ENCODE peak calls at places on chromosome 6, in six cellular contexts. One of them, this sample, is unnamed.

GRCh38 chr6:36701401-36701991 is 3.9 kb downstream of the RAB44 start:
- DNase-seq in colonic mucosa: no peak
- DNase-seq in GM23338: peak; percentile 23
- DNase-seq in HCT116: no peak
- DNase-seq in upper lobe of right lung: peak; percentile 45
- DNase-seq in pancreas: no peak
- DNase-seq in this sample: no peak

GRCh38 chr6:115983998-115984397 is 76.7 kb downstream of the FRK start:
- DNase-seq in pancreas: no peak
- DNase-seq in GM23338: no peak
- DNase-seq in HCT116: no peak
- DNase-seq in upper lobe of right lung: no peak
- DNase-seq in colonic mucosa: no peak
- DNase-seq in this sample: no peak

GRCh38 chr6:35600659-35601125 is 88.0 kb upstream of the TULP1 start:
- DNase-seq in colonic mucosa: no peak
- DNase-seq in upper lobe of right lung: no peak
- DNase-seq in GM23338: no peak
- DNase-seq in pancreas: no peak
- DNase-seq in HCT116: no peak
- DNase-seq in this sample: no peak

GRCh38 chr6:112372213-112372806 is 25.2 kb downstream of the RFPL4B start:
- DNase-seq in colonic mucosa: no peak
- DNase-seq in HCT116: peak; percentile 18
- DNase-seq in upper lobe of right lung: no peak
- DNase-seq in GM23338: peak; percentile 20
- DNase-seq in pancreas: no peak
- DNase-seq in this sample: no peak

GRCh38 chr6:22117663-22118062 is 179.2 kb downstream of the PRL start:
- DNase-seq in GM23338: no peak
- DNase-seq in upper lobe of right lung: no peak
- DNase-seq in HCT116: no peak
- DNase-seq in pancreas: no peak
- DNase-seq in colonic mucosa: no peak
- DNase-seq in this sample: no peak

GRCh38 chr6:151230277-151230577 is 9.5 kb upstream of the AKAP12 start:
- DNase-seq in GM23338: peak; percentile 71
- DNase-seq in colonic mucosa: no peak
- DNase-seq in pancreas: no peak
- DNase-seq in upper lobe of right lung: no peak
- DNase-seq in HCT116: no peak
- DNase-seq in this sample: no peak

GRCh38 chr6:18503588-18504231 is 116.6 kb downstream of the RNF144B start:
- DNase-seq in GM23338: peak; percentile 88
- DNase-seq in upper lobe of right lung: no peak
- DNase-seq in pancreas: peak; percentile 60
- DNase-seq in HCT116: peak; percentile 61
- DNase-seq in colonic mucosa: peak; percentile 65
- DNase-seq in this sample: peak; percentile 57

GRCh38 chr6:89369009-89369408 is 16.5 kb upstream of the UBE2J1 start:
- DNase-seq in colonic mucosa: peak; percentile 46
- DNase-seq in HCT116: no peak
- DNase-seq in GM23338: peak; percentile 70
- DNase-seq in pancreas: peak; percentile 56
- DNase-seq in upper lobe of right lung: peak; percentile 72
- DNase-seq in this sample: peak; percentile 31

GRCh38 chr6:16238658-16239089 is 287 bp downstream of the GMPR start:
- DNase-seq in GM23338: peak; percentile 60
- DNase-seq in colonic mucosa: no peak
- DNase-seq in upper lobe of right lung: no peak
- DNase-seq in HCT116: no peak
- DNase-seq in pancreas: no peak
- DNase-seq in this sample: no peak

GRCh38 chr6:144585217-144585814 is 300.2 kb downstream of the UTRN start:
- DNase-seq in pancreas: no peak
- DNase-seq in upper lobe of right lung: no peak
- DNase-seq in colonic mucosa: no peak
- DNase-seq in HCT116: peak; percentile 54
- DNase-seq in GM23338: peak; percentile 59
- DNase-seq in this sample: peak; percentile 32

GRCh38 chr6:6319947-6320811 is at the start of gene F13A1:
- DNase-seq in upper lobe of right lung: peak; percentile 65
- DNase-seq in colonic mucosa: no peak
- DNase-seq in pancreas: peak; percentile 22
- DNase-seq in HCT116: no peak
- DNase-seq in GM23338: peak; percentile 72
- DNase-seq in this sample: no peak

DNA sequence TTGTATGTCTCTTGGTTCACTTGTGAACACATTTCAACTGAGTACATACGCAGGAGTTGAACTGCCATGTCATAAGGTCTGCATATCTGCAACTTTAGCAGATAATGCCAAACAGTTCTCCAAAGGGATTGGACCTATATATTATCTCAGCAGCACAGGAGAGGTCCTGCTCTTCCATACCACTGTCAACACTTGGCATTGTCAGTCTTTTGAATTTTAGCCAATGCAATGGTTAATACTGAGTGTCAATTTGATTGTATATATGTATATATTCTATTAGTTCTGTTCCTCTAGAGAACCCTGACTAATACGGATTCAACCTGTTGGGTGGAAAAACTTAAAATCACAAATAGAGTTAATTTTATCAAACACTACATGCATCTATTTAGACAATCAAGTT is 26.1 kb upstream of the ARHGAP18 start:
- DNase-seq in colonic mucosa: no peak
- DNase-seq in pancreas: no peak
- DNase-seq in GM23338: no peak
- DNase-seq in upper lobe of right lung: no peak
- DNase-seq in HCT116: no peak
- DNase-seq in this sample: no peak
- H3K27me3 ChIP-seq in colonic mucosa: no peaks in the 10 kb centered on the region
- H3K27me3 ChIP-seq in pancreas: no peaks in the 10 kb centered on the region
- H3K27me3 ChIP-seq in GM23338: no peaks in the 10 kb centered on the region
- H3K27me3 ChIP-seq in upper lobe of right lung: no peaks in the 10 kb centered on the region
- H3K27me3 ChIP-seq in HCT116: no peaks in the 10 kb centered on the region
- H3K27me3 ChIP-seq in this sample: no peaks in the 10 kb centered on the region

GRCh38 chr6:53095716-53096115 is 30.5 kb downstream of the FBXO9 start:
- DNase-seq in colonic mucosa: no peak
- DNase-seq in pancreas: no peak
- DNase-seq in GM23338: no peak
- DNase-seq in upper lobe of right lung: no peak
- DNase-seq in HCT116: no peak
- DNase-seq in this sample: no peak
- H3K36me3 ChIP-seq in colonic mucosa: peaks cover 11% of the 10 kb centered on the region
- H3K36me3 ChIP-seq in pancreas: no peaks in the 10 kb centered on the region
- H3K36me3 ChIP-seq in GM23338: peaks cover 47% of the 10 kb centered on the region
- H3K36me3 ChIP-seq in upper lobe of right lung: peaks cover 100% of the 10 kb centered on the region
- H3K36me3 ChIP-seq in HCT116: peaks cover 55% of the 10 kb centered on the region
- H3K36me3 ChIP-seq in this sample: peaks cover 3% of the 10 kb centered on the region

GRCh38 chr6:43095939-43096338 is 19.8 kb downstream of the PTK7 start:
- DNase-seq in GM23338: no peak
- DNase-seq in upper lobe of right lung: no peak
- DNase-seq in colonic mucosa: no peak
- DNase-seq in pancreas: no peak
- DNase-seq in HCT116: no peak
- DNase-seq in this sample: no peak

GRCh38 chr6:43096451-43097097 is 20.5 kb downstream of the PTK7 start:
- DNase-seq in colonic mucosa: no peak
- DNase-seq in pancreas: no peak
- DNase-seq in upper lobe of right lung: peak; percentile 79
- DNase-seq in HCT116: no peak
- DNase-seq in GM23338: peak; percentile 53
- DNase-seq in this sample: peak; percentile 71

GRCh38 chr6:43097502-43097901 is 21.4 kb downstream of the PTK7 start:
- DNase-seq in pancreas: no peak
- DNase-seq in GM23338: no peak
- DNase-seq in upper lobe of right lung: no peak
- DNase-seq in colonic mucosa: no peak
- DNase-seq in HCT116: no peak
- DNase-seq in this sample: no peak

GRCh38 chr6:43093361-43094289 is 17.5 kb downstream of the PTK7 start:
- DNase-seq in upper lobe of right lung: no peak
- DNase-seq in HCT116: no peak
- DNase-seq in pancreas: no peak
- DNase-seq in GM23338: peak; percentile 54
- DNase-seq in colonic mucosa: peak; percentile 34
- DNase-seq in this sample: no peak

GRCh38 chr6:43097098-43097489 is 21.0 kb downstream of the PTK7 start:
- DNase-seq in colonic mucosa: no peak
- DNase-seq in upper lobe of right lung: no peak
- DNase-seq in HCT116: no peak
- DNase-seq in GM23338: no peak
- DNase-seq in pancreas: no peak
- DNase-seq in this sample: no peak
- TF ChIP-seq CTCF in colonic mucosa: no peak
- TF ChIP-seq CTCF in upper lobe of right lung: no peak
- TF ChIP-seq CTCF in HCT116: no peak
- TF ChIP-seq CTCF in GM23338: no peak
- TF ChIP-seq CTCF in pancreas: no peak
- TF ChIP-seq CTCF in this sample: no peak

GRCh38 chr6:135830452-135830851 is 21.0 kb upstream of the PDE7B start:
- DNase-seq in HCT116: no peak
- DNase-seq in colonic mucosa: no peak
- DNase-seq in upper lobe of right lung: no peak
- DNase-seq in GM23338: no peak
- DNase-seq in pancreas: no peak
- DNase-seq in this sample: no peak

GRCh38 chr6:135833806-135834205 is 17.7 kb upstream of the PDE7B start:
- DNase-seq in pancreas: no peak
- DNase-seq in upper lobe of right lung: no peak
- DNase-seq in HCT116: no peak
- DNase-seq in colonic mucosa: no peak
- DNase-seq in GM23338: no peak
- DNase-seq in this sample: no peak

GRCh38 chr6:135830971-135831370 is 20.5 kb upstream of the PDE7B start:
- DNase-seq in HCT116: no peak
- DNase-seq in pancreas: no peak
- DNase-seq in GM23338: no peak
- DNase-seq in upper lobe of right lung: no peak
- DNase-seq in colonic mucosa: no peak
- DNase-seq in this sample: no peak

GRCh38 chr6:135837735-135838449 is 13.6 kb upstream of the PDE7B start:
- DNase-seq in GM23338: no peak
- DNase-seq in upper lobe of right lung: no peak
- DNase-seq in colonic mucosa: no peak
- DNase-seq in pancreas: no peak
- DNase-seq in HCT116: no peak
- DNase-seq in this sample: no peak

GRCh38 chr6:135832186-135832585 is 19.3 kb upstream of the PDE7B start:
- DNase-seq in upper lobe of right lung: no peak
- DNase-seq in colonic mucosa: no peak
- DNase-seq in GM23338: no peak
- DNase-seq in pancreas: no peak
- DNase-seq in HCT116: no peak
- DNase-seq in this sample: no peak
- H3K27me3 ChIP-seq in upper lobe of right lung: no peaks in the 10 kb centered on the region
- H3K27me3 ChIP-seq in colonic mucosa: no peaks in the 10 kb centered on the region
- H3K27me3 ChIP-seq in GM23338: no peaks in the 10 kb centered on the region
- H3K27me3 ChIP-seq in pancreas: no peaks in the 10 kb centered on the region
- H3K27me3 ChIP-seq in HCT116: no peaks in the 10 kb centered on the region
- H3K27me3 ChIP-seq in this sample: peaks cover 2% of the 10 kb centered on the region

GRCh38 chr6:41690541-41691330 is 44.7 kb downstream of the TFEB start:
- DNase-seq in GM23338: no peak
- DNase-seq in HCT116: no peak
- DNase-seq in colonic mucosa: no peak
- DNase-seq in upper lobe of right lung: no peak
- DNase-seq in pancreas: no peak
- DNase-seq in this sample: no peak

GRCh38 chr6:41689171-41690008 is 46.0 kb downstream of the TFEB start:
- DNase-seq in pancreas: no peak
- DNase-seq in upper lobe of right lung: peak; percentile 19
- DNase-seq in GM23338: no peak
- DNase-seq in colonic mucosa: no peak
- DNase-seq in HCT116: no peak
- DNase-seq in this sample: peak; percentile 18

GRCh38 chr6:41685641-41686380 is 47.5 kb downstream of the MDFI start:
- DNase-seq in GM23338: no peak
- DNase-seq in HCT116: no peak
- DNase-seq in pancreas: no peak
- DNase-seq in colonic mucosa: no peak
- DNase-seq in upper lobe of right lung: no peak
- DNase-seq in this sample: peak; percentile 23

GRCh38 chr6:41687501-41688175 is 47.8 kb downstream of the TFEB start:
- DNase-seq in colonic mucosa: peak; percentile 82
- DNase-seq in GM23338: peak; percentile 87
- DNase-seq in pancreas: peak; percentile 27
- DNase-seq in HCT116: no peak
- DNase-seq in upper lobe of right lung: no peak
- DNase-seq in this sample: peak; percentile 35

DNA sequence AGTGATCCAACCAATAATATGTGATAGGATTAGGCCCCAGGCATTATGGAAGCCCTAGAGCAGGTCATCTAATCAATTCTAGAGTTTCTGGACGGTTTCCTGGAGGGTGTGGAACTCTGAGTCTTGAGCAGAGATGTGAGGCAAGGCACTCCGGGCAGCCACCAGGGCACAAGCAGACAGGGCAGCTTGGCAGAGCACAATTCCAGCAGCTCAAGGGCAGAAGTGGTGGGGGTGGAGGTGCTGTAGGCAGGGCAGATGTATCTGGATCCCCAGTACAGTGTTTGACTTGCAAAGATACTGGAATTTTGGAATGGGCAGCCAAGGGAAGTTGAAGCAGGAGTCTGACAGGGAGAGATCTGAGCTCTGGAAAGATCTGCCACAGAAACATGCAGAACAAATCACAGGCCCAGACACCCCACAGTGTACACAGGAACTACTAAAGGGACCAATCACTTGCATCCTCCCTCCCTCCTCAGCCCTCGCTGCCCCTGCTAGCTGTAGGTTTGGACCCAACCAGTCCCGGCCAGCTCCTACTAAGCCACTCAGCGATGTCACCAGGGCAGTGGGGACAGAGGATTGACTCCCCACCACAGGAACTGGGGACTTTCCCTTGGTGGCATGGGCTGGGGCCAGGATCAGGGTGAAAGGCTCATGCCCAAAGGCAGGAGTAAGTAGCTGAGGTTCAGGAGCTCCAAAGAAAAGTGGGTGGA is 47.0 kb downstream of the TFEB start:
- DNase-seq in upper lobe of right lung: no peak
- DNase-seq in HCT116: no peak
- DNase-seq in colonic mucosa: no peak
- DNase-seq in GM23338: no peak
- DNase-seq in pancreas: peak; percentile 14
- DNase-seq in this sample: no peak
- H3K36me3 ChIP-seq in upper lobe of right lung: peaks cover 49% of the 10 kb centered on the region
- H3K36me3 ChIP-seq in HCT116: no peaks in the 10 kb centered on the region
- H3K36me3 ChIP-seq in colonic mucosa: no peaks in the 10 kb centered on the region
- H3K36me3 ChIP-seq in GM23338: no peaks in the 10 kb centered on the region
- H3K36me3 ChIP-seq in pancreas: no peaks in the 10 kb centered on the region
- H3K36me3 ChIP-seq in this sample: no peaks in the 10 kb centered on the region

DNA sequence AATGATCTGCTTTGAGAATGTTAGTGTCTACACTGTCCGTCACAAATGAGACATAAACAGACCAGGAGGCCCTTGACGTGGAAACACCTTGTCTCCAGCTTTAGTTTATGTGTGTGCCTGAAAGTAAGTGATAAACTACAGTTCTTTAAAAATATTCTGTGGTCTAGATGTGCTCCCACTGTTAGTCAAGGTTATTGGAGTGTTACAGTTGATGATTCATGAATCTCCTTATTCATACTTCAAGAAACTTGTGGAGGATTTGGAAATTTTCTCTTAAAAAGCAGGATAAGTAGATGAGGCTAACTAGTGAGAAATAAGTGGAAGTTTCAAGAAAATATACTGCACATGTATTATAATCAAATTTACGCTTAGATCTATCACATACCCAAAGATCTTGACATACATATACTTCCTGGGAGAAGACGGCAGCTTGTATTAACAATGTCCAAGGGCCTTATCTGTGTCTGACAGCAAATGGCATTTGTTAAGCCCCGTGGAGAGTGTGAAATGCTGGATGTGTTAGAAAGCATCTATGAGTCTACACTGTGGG is 90.5 kb upstream of the MBOAT1 start:
- DNase-seq in GM23338: no peak
- DNase-seq in HCT116: no peak
- DNase-seq in pancreas: no peak
- DNase-seq in colonic mucosa: no peak
- DNase-seq in upper lobe of right lung: no peak
- DNase-seq in this sample: no peak
- TF ChIP-seq CTCF in GM23338: no peak
- TF ChIP-seq CTCF in HCT116: no peak
- TF ChIP-seq CTCF in pancreas: no peak
- TF ChIP-seq CTCF in colonic mucosa: no peak
- TF ChIP-seq CTCF in upper lobe of right lung: no peak
- TF ChIP-seq CTCF in this sample: no peak

This sample was measured in Caco-2.